ENCODE peak calls at places on chromosomes 5 and 9, in seven cellular contexts. O, V, Z, B, J, Q and C are unnamed samples.

GRCh38 chr9:78541868-78542267 is 244.9 kb downstream of the PSAT1 start:
- DNase-seq in J (no peak), Q (no peak), B (no peak), Z (no peak), O (no peak), V (no peak), C (no peak)

GRCh38 chr9:113349434-113350337 is at the start of gene BSPRY:
- DNase-seq in Z (no peak), V (peak), J (peak), Q (peak), B (no peak), O (no peak), C (peak)

GRCh38 chr5:158718738-158719505 is 380.8 kb downstream of the EBF1 start:
- DNase-seq in O (no peak), Z (no peak), B (no peak), V (no peak), Q (no peak), J (no peak), C (no peak)

GRCh38 chr9:123099042-123099441 is 65.6 kb downstream of the GPR21 start:
- DNase-seq in B (no peak), Q (no peak), V (no peak), O (no peak), J (no peak), Z (no peak), C (no peak)

GRCh38 chr5:142426676-142427364 is 102.0 kb upstream of the SPRY4 start:
- DNase-seq in V (no peak), B (no peak), J (no peak), Z (peak), O (no peak), Q (no peak), C (no peak)

GRCh38 chr9:17900604-17901003 is 321.7 kb downstream of the SH3GL2 start:
- DNase-seq in B (no peak), Z (no peak), Q (no peak), O (no peak), J (no peak), V (no peak), C (peak)

GRCh38 chr9:92704528-92704927 is 34.6 kb upstream of the IPPK start:
- DNase-seq in V (no peak), Z (no peak), Q (no peak), O (no peak), B (no peak), J (no peak), C (no peak)

GRCh38 chr9:81492710-81493447 is 196.5 kb downstream of the TLE1 start:
- DNase-seq in Z (peak), Q (no peak), V (no peak), B (no peak), O (no peak), J (no peak), C (no peak)

GRCh38 chr5:6570530-6570929 is 62.3 kb downstream of the NSUN2 start:
- DNase-seq in O (no peak), B (no peak), Z (no peak), J (no peak), Q (no peak), V (no peak), C (no peak)

GRCh38 chr9:107794259-107794658 is 304.7 kb upstream of the KLF4 start:
- DNase-seq in V (no peak), J (no peak), B (no peak), Z (no peak), O (no peak), Q (no peak), C (no peak)

GRCh38 chr5:14186132-14186830 is 43.1 kb downstream of the TRIO start:
- DNase-seq in J (no peak), V (no peak), O (no peak), B (no peak), Q (no peak), Z (peak), C (no peak)

GRCh38 chr9:115411516-115411915 is 293.6 kb upstream of the TNC start:
- DNase-seq in Q (no peak), V (no peak), J (no peak), O (no peak), B (no peak), Z (no peak), C (no peak)

GRCh38 chr5:111781200-111781599 is 24.2 kb upstream of the NREP start:
- DNase-seq in Z (no peak), J (no peak), B (no peak), O (no peak), Q (no peak), V (no peak), C (no peak)

GRCh38 chr9:98869078-98869745 is 61.7 kb downstream of the GALNT12 start:
- DNase-seq in J (no peak), Q (no peak), V (no peak), Z (peak), B (no peak), O (no peak), C (no peak)

GRCh38 chr5:30475429-30475828 is 718.1 kb upstream of the CDH6 start:
- DNase-seq in Q (no peak), Z (no peak), B (no peak), V (no peak), O (no peak), J (no peak), C (no peak)

GRCh38 chr9:20504930-20505329 is 117.4 kb downstream of the MLLT3 start:
- DNase-seq in B (no peak), Q (peak), Z (no peak), O (no peak), V (no peak), J (no peak), C (no peak)

GRCh38 chr5:96022971-96023370 is 61.3 kb upstream of the ELL2 start:
- DNase-seq in Q (no peak), V (no peak), Z (no peak), O (no peak), J (no peak), B (no peak), C (peak)

GRCh38 chr9:109297899-109298298 is 23.0 kb downstream of the EPB41L4B start:
- DNase-seq in B (no peak), J (no peak), V (no peak), O (no peak), Q (no peak), Z (no peak), C (no peak)

GRCh38 chr9:14209399-14209990 is 104.4 kb downstream of the NFIB start:
- DNase-seq in O (no peak), J (no peak), Z (no peak), V (no peak), B (no peak), Q (no peak), C (no peak)